ENCODE peak calls at places on chromosomes 7 and 10, in four cellular contexts. H is cardiac muscle cell, T is thoracic aorta, C is GM20000. A is an unnamed sample.

GRCh38 chr10:124725171-124725631 is 19.0 kb downstream of the FAM53B start:
- DNase-seq in H (no peak), T (no peak), C (no peak), A (no peak)

GRCh38 chr7:2913760-2914387 is 69.8 kb upstream of the GNA12 start:
- DNase-seq in H (no peak), T (no peak), C (no peak), A (no peak)

GRCh38 chr7:104784678-104785077 is 229.3 kb upstream of the KMT2E start:
- DNase-seq in H (no peak), T (no peak), C (no peak), A (no peak)

GRCh38 chr7:42238709-42239395 is 1.8 kb upstream of the GLI3 start:
- DNase-seq in H (peak), T (no peak), C (no peak), A (peak)

GRCh38 chr10:114100848-114101741 is 57.4 kb downstream of the ADRB1 start:
- DNase-seq in H (peak), T (no peak), C (no peak), A (no peak)

GRCh38 chr10:77304192-77304591 is 333.4 kb downstream of the KCNMA1 start:
- DNase-seq in H (no peak), T (no peak), C (no peak), A (no peak)

GRCh38 chr10:110783509-110784103 is 88.1 kb upstream of the PDCD4 start:
- DNase-seq in H (peak), T (no peak), C (no peak), A (no peak)

GRCh38 chr7:127629268-127629854 is 11.4 kb upstream of the PAX4 start:
- DNase-seq in H (no peak), T (no peak), C (no peak), A (no peak)

GRCh38 chr7:23343102-23343501 is 44.0 kb downstream of the MALSU1 start:
- DNase-seq in H (no peak), T (no peak), C (no peak), A (no peak)

GRCh38 chr7:155705656-155706360 is 61.3 kb downstream of the RBM33 start:
- DNase-seq in H (no peak), T (no peak), C (no peak), A (no peak)

GRCh38 chr10:43878386-43878785 is 229.7 kb upstream of the ZNF32 start:
- DNase-seq in H (no peak), T (no peak), C (no peak), A (no peak)

GRCh38 chr7:55054252-55054651 is 35.4 kb downstream of the EGFR start:
- DNase-seq in H (no peak), T (no peak), C (no peak), A (no peak)

GRCh38 chr10:5614081-5614721 is 52.2 kb downstream of the ASB13 start:
- DNase-seq in H (peak), T (no peak), C (no peak), A (no peak)

GRCh38 chr10:125259651-125260050 is 99.3 kb upstream of the CTBP2 start:
- DNase-seq in H (no peak), T (no peak), C (no peak), A (no peak)

GRCh38 chr7:114819629-114820362 is 102.1 kb upstream of the MDFIC start:
- DNase-seq in H (peak), T (no peak), C (no peak), A (no peak)

GRCh38 chr7:73905360-73905759 is 44.4 kb downstream of the TMEM270 start:
- DNase-seq in H (no peak), T (no peak), C (peak), A (no peak)

GRCh38 chr7:134016223-134016941 is 110.8 kb upstream of the LRGUK start:
- DNase-seq in H (peak), T (no peak), C (peak), A (no peak)

GRCh38 chr7:40330408-40330807 is 195.6 kb downstream of the SUGCT start:
- DNase-seq in H (no peak), T (no peak), C (no peak), A (no peak)

GRCh38 chr7:151951672-151952338 is 4.4 kb upstream of the GALNTL5 start:
- DNase-seq in H (no peak), T (no peak), C (no peak), A (no peak)

GRCh38 chr7:86653919-86654659 is 10.4 kb downstream of the GRM3 start:
- DNase-seq in H (peak), T (no peak), C (no peak), A (no peak)

GRCh38 chr10:63670291-63670898 is 149.2 kb downstream of the REEP3 start:
- DNase-seq in H (peak), T (no peak), C (peak), A (no peak)

GRCh38 chr10:114611617-114612016 is 46.5 kb downstream of the ABLIM1 start:
- DNase-seq in H (no peak), T (no peak), C (no peak), A (no peak)

GRCh38 chr10:28569506-28570159 is 36.7 kb downstream of the WAC start:
- DNase-seq in H (peak), T (no peak), C (no peak), A (no peak)

GRCh38 chr7:158976468-158976848 is 120.1 kb downstream of the DYNC2I1 start:
- DNase-seq in H (peak), T (no peak), C (peak), A (no peak)

GRCh38 chr7:123154231-123154860 is 45.4 kb downstream of the SLC13A1 start:
- DNase-seq in H (peak), T (peak), C (peak), A (peak)

GRCh38 chr10:3455385-3456334 is 283.1 kb upstream of the PITRM1 start:
- DNase-seq in H (peak), T (no peak), C (no peak), A (no peak)

GRCh38 chr7:25429731-25430130 is 201.4 kb upstream of the NPVF start:
- DNase-seq in H (peak), T (no peak), C (no peak), A (peak)

GRCh38 chr7:17041324-17041723 is 159.5 kb upstream of the AGR3 start:
- DNase-seq in H (peak), T (no peak), C (no peak), A (no peak)

GRCh38 chr10:82089327-82089726 is 214.3 kb downstream of the NRG3 start:
- DNase-seq in H (no peak), T (no peak), C (no peak), A (no peak)

GRCh38 chr7:96089511-96089910 is 232.4 kb downstream of the SLC25A13 start:
- DNase-seq in H (no peak), T (no peak), C (no peak), A (no peak)

GRCh38 chr10:120508393-120508792 is 51.4 kb downstream of the PLPP4 start:
- DNase-seq in H (no peak), T (no peak), C (no peak), A (no peak)

DNA sequence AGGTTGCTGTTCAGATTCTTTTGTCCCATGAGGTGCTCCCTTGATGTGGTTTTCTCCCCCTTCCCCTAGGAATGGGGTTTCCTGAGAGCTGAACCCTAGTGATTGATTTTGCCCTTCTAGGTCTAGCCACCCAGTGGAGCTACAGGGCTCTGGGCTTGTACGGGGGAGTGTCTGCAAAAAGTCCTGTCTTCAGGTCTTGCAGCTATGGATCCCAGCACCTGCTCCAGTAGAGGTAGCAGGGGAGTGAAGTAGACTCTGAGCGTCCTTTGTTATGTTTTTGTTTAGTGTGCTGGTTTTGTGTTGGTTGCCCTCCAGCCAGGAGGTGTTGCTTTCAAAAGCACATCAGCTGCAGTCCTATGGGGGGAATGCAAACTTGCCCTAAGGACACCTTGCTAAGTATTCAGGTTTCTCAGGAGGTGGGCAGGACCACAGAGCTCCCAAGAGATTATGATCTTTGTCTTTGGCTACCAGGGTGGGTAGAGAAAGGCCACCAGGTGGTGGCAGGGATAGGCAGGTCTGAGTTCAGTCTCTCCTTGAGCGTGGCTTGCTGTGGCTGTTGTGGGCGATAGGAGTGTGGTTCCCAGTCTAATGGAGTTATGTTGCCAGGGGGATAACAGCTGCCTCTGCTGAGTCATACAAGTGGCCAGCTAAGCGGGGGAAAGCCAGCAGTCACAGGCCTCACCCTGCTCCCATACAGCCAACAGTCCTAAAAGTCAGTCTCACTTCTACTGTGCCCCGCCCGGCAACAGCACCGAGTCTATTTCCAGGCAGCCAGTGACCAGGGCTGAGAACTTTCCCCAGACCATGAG is 92.4 kb upstream of the JCAD start:
- DNase-seq in H (peak), T (peak), C (no peak), A (peak)
- TF ChIP-seq CTCF in H (no peak), T (no peak), C (no peak), A (no peak)

GRCh38 chr10:92590623-92591549 is 2.0 kb upstream of the KIF11 start:
- DNase-seq in H (peak), T (no peak), C (peak), A (peak)
- TF ChIP-seq CTCF in H (peak), T (no peak), C (peak), A (no peak)

GRCh38 chr7:82818091-82818620 is 344.5 kb downstream of the PCLO start:
- DNase-seq in H (no peak), T (no peak), C (no peak), A (no peak)

GRCh38 chr7:82810558-82811259 is 352.0 kb downstream of the PCLO start:
- DNase-seq in H (peak), T (no peak), C (peak), A (no peak)

GRCh38 chr7:82821037-82821436 is 341.6 kb downstream of the PCLO start:
- DNase-seq in H (no peak), T (no peak), C (no peak), A (no peak)

GRCh38 chr7:82816272-82816671 is 346.4 kb downstream of the PCLO start:
- DNase-seq in H (no peak), T (no peak), C (no peak), A (no peak)
- TF ChIP-seq CTCF in H (peak), T (no peak), C (no peak), A (no peak)

GRCh38 chr10:131584286-131584685 is 272.8 kb upstream of the TCERG1L start:
- DNase-seq in H (no peak), T (no peak), C (no peak), A (no peak)
- TF ChIP-seq CTCF in H (no peak), T (no peak), C (no peak), A (no peak)

GRCh38 chr10:16518822-16519221 is 2.9 kb downstream of the C1QL3 start:
- DNase-seq in H (no peak), T (no peak), C (no peak), A (no peak)
- TF ChIP-seq CTCF in H (peak), T (no peak), C (no peak), A (no peak)

GRCh38 chr10:71920540-71921318 is 43.5 kb upstream of the CHST3 start:
- DNase-seq in H (peak), T (no peak), C (no peak), A (peak)
- TF ChIP-seq CTCF in H (no peak), T (no peak), C (no peak), A (no peak)

DNA sequence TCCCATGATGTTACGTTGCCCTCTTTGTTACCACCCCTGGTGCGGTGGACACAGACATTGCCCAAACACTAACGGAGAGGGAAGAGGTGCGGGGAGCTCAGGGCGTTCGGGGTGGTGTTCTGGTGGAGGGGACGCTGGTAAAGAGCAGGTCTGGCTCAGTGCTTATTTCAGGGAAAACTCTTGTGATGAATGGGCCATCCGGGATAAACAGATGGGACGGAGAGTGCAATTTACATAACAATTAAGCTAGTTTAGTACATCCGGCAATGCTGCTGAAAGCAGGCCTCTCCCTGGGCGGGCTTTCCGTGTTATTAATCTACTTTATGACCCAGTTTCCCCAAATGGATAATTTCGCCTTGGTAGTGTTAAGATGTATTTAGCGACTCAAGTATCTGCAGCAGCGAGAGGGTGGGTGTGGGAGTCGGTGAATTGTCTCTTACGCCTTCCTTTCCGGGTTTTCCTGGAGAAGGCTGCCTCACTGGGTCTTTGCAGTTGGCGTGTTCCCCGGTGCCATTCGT is 25.1 kb downstream of the FOXK1 start:
- DNase-seq in H (no peak), T (no peak), C (no peak), A (peak)
- TF ChIP-seq CTCF in H (no peak), T (no peak), C (no peak), A (no peak)

DNA sequence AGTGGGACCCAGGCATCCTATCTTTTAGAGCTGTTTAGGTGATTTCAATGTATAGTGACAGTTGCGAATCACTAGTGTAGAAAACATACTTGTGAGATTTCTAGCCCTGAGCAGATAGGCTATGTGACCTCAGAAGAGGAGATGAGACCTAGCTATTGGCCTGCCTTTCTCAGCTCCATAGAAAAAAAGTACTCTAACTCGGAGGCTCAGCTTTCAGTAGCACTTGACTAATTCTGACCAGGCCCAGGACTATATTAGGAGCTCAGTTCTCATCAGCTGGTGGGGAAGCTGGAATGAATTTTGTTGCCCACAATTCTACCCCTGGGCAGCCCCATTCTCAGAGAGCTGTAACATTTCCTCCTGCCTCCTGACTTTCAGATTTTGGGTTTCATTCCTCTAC is 179.9 kb upstream of the NAMPT start:
- DNase-seq in H (no peak), T (no peak), C (no peak), A (no peak)
- TF ChIP-seq CTCF in H (no peak), T (no peak), C (no peak), A (no peak)

DNA sequence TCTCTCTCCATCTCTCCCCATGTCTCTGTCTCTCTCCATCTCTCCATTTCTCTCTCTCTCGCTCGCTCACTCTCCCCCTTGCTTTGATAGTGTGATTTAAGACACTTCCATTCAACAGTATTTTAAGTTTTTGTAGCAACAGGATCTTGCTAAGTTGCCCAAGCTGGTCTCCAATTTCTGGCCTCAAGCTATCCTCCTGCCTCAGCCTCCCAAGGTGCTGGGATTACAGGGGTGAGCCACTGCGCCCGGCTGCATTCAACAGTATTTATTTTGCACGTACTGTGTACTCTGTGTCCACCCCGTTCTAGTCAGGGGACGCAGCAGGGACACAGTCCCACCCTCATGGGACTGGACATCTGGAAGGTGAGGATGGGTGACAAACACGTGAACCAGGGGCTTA is 14.4 kb upstream of the PDGFA start:
- DNase-seq in H (no peak), T (no peak), C (no peak), A (no peak)
- TF ChIP-seq CTCF in H (no peak), T (no peak), C (no peak), A (no peak)

GRCh38 chr10:74013004-74013403 is 15.1 kb downstream of the VCL start:
- DNase-seq in H (no peak), T (no peak), C (no peak), A (no peak)

GRCh38 chr10:74012480-74012879 is 14.6 kb downstream of the VCL start:
- DNase-seq in H (no peak), T (no peak), C (no peak), A (no peak)

GRCh38 chr10:74011762-74012161 is 13.8 kb downstream of the VCL start:
- DNase-seq in H (peak), T (peak), C (no peak), A (no peak)

GRCh38 chr10:74008212-74008731 is 10.4 kb downstream of the VCL start:
- DNase-seq in H (peak), T (no peak), C (peak), A (no peak)

DNA sequence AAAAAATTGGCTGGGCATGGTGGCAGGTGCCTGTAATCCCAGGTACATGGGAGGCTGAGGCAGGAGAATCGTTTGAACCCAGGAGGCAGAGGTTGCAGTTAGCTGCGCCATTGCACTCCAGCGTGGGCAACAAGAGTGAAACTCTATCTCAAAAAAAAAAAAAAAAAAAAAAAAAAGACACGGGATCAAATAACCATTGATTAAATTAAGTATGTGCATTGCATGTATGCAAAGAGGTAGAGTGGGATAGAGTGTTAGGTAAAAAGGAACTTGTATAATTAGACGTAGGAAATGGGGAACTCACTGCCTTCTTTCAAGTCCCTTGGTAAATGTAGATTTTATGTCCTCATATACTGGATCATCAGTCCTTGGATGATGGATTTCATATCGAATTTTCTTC is 13.1 kb downstream of the VCL start:
- DNase-seq in H (no peak), T (no peak), C (no peak), A (no peak)
- TF ChIP-seq CTCF in H (no peak), T (no peak), C (no peak), A (no peak)